ENCODE peak calls at places on chromosomes 1 and 21, in five cellular contexts. M is WTC11, T is lung, H is tibial nerve, B is cardiac fibroblast. X is an unnamed sample.

GRCh38 chr1:226697151-226697575 is 41.9 kb downstream of the ITPKB start:
- DNase-seq in T (no peak), H (no peak), B (peak), M (no peak), X (no peak)

GRCh38 chr1:28104866-28105467 is 16.6 kb upstream of the EYA3 start:
- DNase-seq in H (no peak), B (peak), M (peak), T (peak), X (peak)

GRCh38 chr1:115826642-115827041 is 14.3 kb downstream of the NHLH2 start:
- DNase-seq in T (no peak), H (no peak), B (no peak), M (no peak), X (no peak)

GRCh38 chr1:223700388-223700918 is 11.9 kb upstream of the CAPN2 start:
- DNase-seq in M (no peak), T (no peak), B (peak), H (no peak), X (peak)

GRCh38 chr1:3856923-3857790 is at the start of the genes CEP104 and DFFB:
- DNase-seq in M (peak), T (peak), B (peak), H (peak), X (peak)

GRCh38 chr1:2099871-2100774 is 49.9 kb downstream of the PRKCZ start:
- DNase-seq in H (no peak), B (no peak), T (no peak), M (no peak), X (no peak)

GRCh38 chr1:113887392-113887767 is at the start of gene BCL2L15:
- DNase-seq in M (no peak), H (no peak), B (no peak), T (no peak), X (peak)

GRCh38 chr1:209937996-209938959 is at the start of gene SYT14:
- DNase-seq in M (peak), H (no peak), T (no peak), B (peak), X (peak)

GRCh38 chr1:156659994-156660751 is 17.0 kb downstream of the NES start:
- DNase-seq in B (peak), H (peak), T (peak), M (peak), X (peak)

GRCh38 chr21:32578107-32578691 is 7.1 kb downstream of the TCP10L start:
- DNase-seq in B (peak), H (no peak), M (peak), T (no peak), X (peak)

GRCh38 chr1:48242126-48242736 is 19.7 kb downstream of the SLC5A9 start:
- DNase-seq in M (no peak), H (no peak), T (peak), B (no peak), X (no peak)

GRCh38 chr1:99726407-99726806 is 40.0 kb downstream of the FRRS1 start:
- DNase-seq in M (no peak), H (no peak), T (no peak), B (no peak), X (no peak)

GRCh38 chr1:78688701-78689100 is 39.1 kb downstream of the IFI44 start:
- DNase-seq in T (no peak), M (no peak), B (peak), H (no peak), X (no peak)

GRCh38 chr21:36288651-36289243 is 31.2 kb upstream of the MORC3 start:
- DNase-seq in B (no peak), H (no peak), T (no peak), M (no peak), X (no peak)

GRCh38 chr1:56915960-56916359 is 49.9 kb downstream of the C8B start:
- DNase-seq in T (no peak), M (no peak), H (no peak), B (no peak), X (no peak)

GRCh38 chr1:184563308-184563707 is 176.5 kb downstream of the C1orf21 start:
- DNase-seq in M (no peak), H (no peak), T (no peak), B (peak), X (peak)
- TF ChIP-seq CTCF in M (no peak), H (peak), T (peak), B (peak), X (peak)

GRCh38 chr1:31460027-31460426 is 47.0 kb downstream of the SERINC2 start:
- DNase-seq in M (no peak), B (peak), H (no peak), T (no peak), X (no peak)
- TF ChIP-seq CTCF in M (no peak), B (peak), H (no peak), T (peak), X (no peak)

GRCh38 chr1:215526846-215527151 is 40.3 kb upstream of the KCTD3 start:
- DNase-seq in T (no peak), H (no peak), M (no peak), B (no peak), X (no peak)

GRCh38 chr1:215529111-215529510 is 38.0 kb upstream of the KCTD3 start:
- DNase-seq in M (no peak), B (no peak), H (no peak), T (no peak), X (no peak)

GRCh38 chr1:215523128-215523861 is 43.8 kb upstream of the KCTD3 start:
- DNase-seq in B (peak), T (no peak), H (no peak), M (no peak), X (no peak)

GRCh38 chr1:215523906-215524305 is 43.2 kb upstream of the KCTD3 start:
- DNase-seq in T (no peak), B (peak), H (no peak), M (no peak), X (no peak)

DNA sequence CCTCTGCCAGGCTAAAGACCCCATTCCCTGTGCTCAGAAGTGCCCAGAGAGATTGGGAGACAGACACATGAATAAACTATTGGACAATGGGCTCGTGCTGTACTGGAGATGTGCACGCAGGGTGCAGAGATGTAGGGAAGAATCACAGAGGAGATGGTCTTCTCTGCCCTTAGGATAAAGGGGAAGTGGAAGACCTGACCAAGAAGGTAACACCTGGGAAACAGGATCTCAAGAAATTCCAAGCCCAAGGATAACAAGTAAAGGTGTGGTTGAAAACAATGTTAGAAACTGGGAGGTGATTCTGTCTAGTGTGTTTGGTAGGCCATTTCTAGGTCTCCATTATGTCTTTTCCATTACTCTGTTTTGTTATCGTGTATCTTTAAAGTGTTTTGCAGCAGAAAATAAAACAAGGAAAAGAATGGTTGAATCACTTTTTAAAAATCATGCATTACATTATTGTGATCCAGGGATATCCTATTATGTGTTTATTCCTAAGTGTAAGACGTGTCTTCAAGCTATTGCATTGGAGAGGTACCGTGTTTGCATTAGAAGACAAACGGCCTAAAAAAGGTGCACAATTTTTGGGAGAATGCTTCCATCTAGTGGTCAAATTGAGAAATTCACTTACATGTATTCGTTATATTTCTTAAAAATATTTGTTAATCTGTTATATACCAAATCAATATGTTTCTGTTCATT is 40.8 kb upstream of the KCTD3 start:
- DNase-seq in B (peak), M (no peak), H (no peak), T (no peak), X (no peak)
- TF ChIP-seq CTCF in B (peak), M (peak), H (peak), T (peak), X (peak)

GRCh38 chr1:95685091-95685490 is 451.1 kb downstream of the RWDD3 start:
- DNase-seq in B (no peak), H (no peak), M (no peak), T (no peak), X (no peak)
- TF ChIP-seq CTCF in B (no peak), H (no peak), M (no peak), T (no peak), X (no peak)

X was measured in Calu3.